ENCODE peak calls at places on chromosomes 4 and X, in six cellular contexts. J is endothelial cell of umbilical vein, A is pancreas, M is psoas muscle, Z is fibroblast of lung, W is IMR-90. Y is an unnamed sample. For H3K4me1 and H3K27me3, the result is how much of the 10 kb centered on the place peaks cover.

GRCh38 chr4:78565971-78566372 is 14.4 kb downstream of the ANXA3 start:
- DNase-seq in J (peak), A (no peak), Z (peak), W (peak), M (no peak), Y (no peak)

GRCh38 chrX:2708016-2708415 is 16.9 kb downstream of the CD99 start:
- DNase-seq in A (no peak), W (no peak), Z (no peak), M (no peak), J (no peak), Y (no peak)

GRCh38 chrX:72238721-72239475 is at the start of gene ERCC6L:
- DNase-seq in W (peak), Z (peak), A (peak), M (peak), J (peak), Y (peak)

GRCh38 chr4:100166297-100167034 is 23.8 kb downstream of the DDIT4L start:
- DNase-seq in A (no peak), W (no peak), M (no peak), J (no peak), Z (no peak), Y (no peak)

GRCh38 chr4:84579410-84579791 is 3.5 kb upstream of the CDS1 start:
- DNase-seq in A (no peak), J (no peak), M (no peak), W (no peak), Z (no peak), Y (no peak)

GRCh38 chr4:5812506-5813229 is 80.2 kb downstream of the CRMP1 start:
- DNase-seq in J (peak), Z (peak), M (no peak), W (peak), A (peak), Y (no peak)

GRCh38 chrX:147699061-147699460 is 212.7 kb upstream of the FMR1 start:
- DNase-seq in W (no peak), M (no peak), A (no peak), Z (no peak), J (no peak), Y (no peak)

GRCh38 chrX:30957753-30958152 is 68.7 kb upstream of the TAB3 start:
- DNase-seq in M (no peak), Z (peak), A (no peak), W (peak), J (no peak), Y (no peak)

GRCh38 chr4:28621541-28621940 is 1760.9 kb downstream of the STIM2 start:
- DNase-seq in J (no peak), M (no peak), Z (peak), W (peak), A (no peak), Y (no peak)

GRCh38 chrX:22109442-22109841 is 77.3 kb downstream of the PHEX start:
- DNase-seq in Z (peak), M (no peak), A (no peak), W (peak), J (no peak), Y (no peak)

GRCh38 chr4:139266208-139266582 is 13.8 kb downstream of the MGARP start:
- DNase-seq in W (no peak), M (no peak), J (no peak), Z (no peak), A (no peak), Y (no peak)

GRCh38 chr4:107036602-107037151 is 564 bp upstream of the DKK2 start:
- DNase-seq in M (no peak), A (no peak), Z (peak), W (no peak), J (peak), Y (no peak)

GRCh38 chrX:151397741-151398070 is 700 bp downstream of the VMA21 start:
- DNase-seq in M (no peak), J (peak), W (no peak), Z (peak), A (no peak), Y (no peak)

GRCh38 chrX:34546366-34546765 is 110.7 kb downstream of the TMEM47 start:
- DNase-seq in Z (no peak), J (no peak), A (no peak), M (no peak), W (no peak), Y (no peak)

GRCh38 chr4:137693641-137694040 is 161.3 kb upstream of the PCDH18 start:
- DNase-seq in Z (no peak), M (no peak), W (peak), J (no peak), A (no peak), Y (no peak)

GRCh38 chrX:45769919-45770582 is 569.4 kb upstream of the DIPK2B start:
- DNase-seq in W (peak), M (peak), Z (peak), J (peak), A (peak), Y (peak)

GRCh38 chr4:85760521-85760920 is 285.6 kb downstream of the ARHGAP24 start:
- DNase-seq in A (no peak), Z (no peak), M (no peak), J (peak), W (no peak), Y (no peak)

GRCh38 chr4:70613182-70613892 is 15.2 kb upstream of the ENAM start:
- DNase-seq in W (no peak), Z (no peak), J (no peak), M (no peak), A (no peak), Y (no peak)

GRCh38 chr4:184477201-184477999 is 3.0 kb upstream of the IRF2 start:
- DNase-seq in A (no peak), Z (no peak), M (no peak), W (no peak), J (no peak), Y (no peak)

GRCh38 chrX:34365482-34365881 is 233.4 kb upstream of the FAM47A start:
- DNase-seq in W (peak), A (no peak), J (peak), Z (no peak), M (no peak), Y (no peak)

GRCh38 chrX:119647552-119648420 is 41.6 kb upstream of the NKRF start:
- DNase-seq in Z (no peak), M (no peak), W (no peak), A (no peak), J (no peak), Y (no peak)

GRCh38 chr4:121370729-121371325 is 10.0 kb downstream of the QRFPR start:
- DNase-seq in A (peak), Z (peak), J (peak), W (peak), M (no peak), Y (no peak)

GRCh38 chr4:124389591-124389990 is 322.9 kb downstream of the ANKRD50 start:
- DNase-seq in W (peak), M (no peak), Z (peak), A (no peak), J (peak), Y (no peak)

GRCh38 chr4:101756181-101756580 is 34.3 kb upstream of the BANK1 start:
- DNase-seq in W (no peak), M (no peak), Z (peak), A (no peak), J (no peak), Y (no peak)

GRCh38 chr4:7195546-7196282 is 3.4 kb downstream of the SORCS2 start:
- DNase-seq in J (no peak), W (no peak), Z (peak), M (no peak), A (no peak), Y (no peak)

GRCh38 chr4:181766061-181766460 is 477.1 kb upstream of the TENM3 start:
- DNase-seq in M (no peak), W (no peak), A (no peak), Z (no peak), J (no peak), Y (no peak)

GRCh38 chr4:79027656-79028055 is 88.4 kb upstream of the PAQR3 start:
- DNase-seq in J (no peak), W (no peak), Z (no peak), M (no peak), A (no peak), Y (no peak)

GRCh38 chr4:54095110-54095800 is 4.7 kb upstream of the GSX2 start:
- DNase-seq in A (no peak), J (no peak), W (no peak), Z (no peak), M (no peak), Y (no peak)

GRCh38 chr4:110364911-110365520 is 110.9 kb upstream of the ENPEP start:
- DNase-seq in M (no peak), A (no peak), Z (peak), W (no peak), J (no peak), Y (no peak)

DNA sequence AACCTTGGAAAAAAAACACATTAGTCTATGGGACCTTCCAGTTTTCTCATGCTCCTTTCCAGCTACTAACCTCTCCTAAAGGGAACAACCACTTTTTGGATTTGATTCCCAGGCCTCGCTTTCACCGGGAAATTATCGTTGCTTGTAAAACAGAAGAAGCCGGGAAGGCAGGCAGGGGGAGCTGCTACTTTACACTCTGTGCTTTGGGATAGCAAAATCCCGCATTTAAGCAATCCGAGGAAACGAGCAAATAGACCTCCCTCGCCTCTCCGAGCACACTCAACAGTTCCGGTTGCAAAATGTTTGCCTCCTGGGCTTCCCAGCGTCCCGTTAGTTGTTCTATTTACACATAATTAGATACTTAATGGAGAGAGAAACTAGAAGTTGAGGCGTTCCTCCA is 1.2 kb downstream of the CD38 start:
- DNase-seq in A (no peak), W (peak), M (peak), Z (peak), J (peak), Y (peak)
- TF ChIP-seq CTCF in A (no peak), W (peak), M (peak), Z (peak), J (peak), Y (peak)

DNA sequence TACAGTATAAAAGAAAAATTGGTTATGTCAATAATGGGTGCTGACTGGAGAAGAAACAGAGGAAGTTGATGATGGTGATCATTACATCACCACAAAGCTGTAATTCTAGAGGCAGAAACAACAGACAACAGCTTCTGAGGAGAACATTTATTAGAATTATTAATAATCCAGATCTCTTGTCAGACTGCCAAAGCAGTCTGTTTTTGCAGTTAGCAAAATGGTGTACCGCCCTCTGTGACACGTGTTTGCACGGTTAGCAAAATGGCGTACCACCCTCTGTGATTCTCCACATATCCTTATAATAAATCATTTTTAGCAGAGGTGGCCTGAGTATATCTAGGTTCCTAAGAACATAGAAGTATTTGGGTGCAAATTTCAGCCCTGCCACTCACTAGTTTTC is 154.0 kb upstream of the TENT5D start:
- DNase-seq in A (no peak), M (no peak), J (no peak), Z (no peak), W (no peak), Y (no peak)
- H3K4me1 ChIP-seq in A (under half), M (under half), J (under half), Z (under half), W (under half), Y (under half)

GRCh38 chrX:69262036-69262905 is 97.0 kb upstream of the PJA1 start:
- DNase-seq in J (no peak), M (no peak), W (peak), Z (peak), A (no peak), Y (peak)
- H3K27me3 ChIP-seq in J (under half), M (under half), W (half or more), Z (under half), A (under half), Y (under half)

GRCh38 chr4:98828801-98829200 is 100.1 kb downstream of the EIF4E start:
- DNase-seq in A (no peak), Z (peak), J (no peak), W (no peak), M (no peak), Y (no peak)
- TF ChIP-seq CTCF in A (no peak), Z (peak), J (no peak), W (no peak), M (no peak), Y (no peak)

GRCh38 chrX:107445146-107445545 is 4.3 kb upstream of the FRMPD3 start:
- DNase-seq in Z (no peak), M (no peak), W (no peak), A (no peak), J (no peak), Y (no peak)
- H3K4me1 ChIP-seq in Z (under half), M (under half), W (under half), A (under half), J (under half), Y (under half)

DNA sequence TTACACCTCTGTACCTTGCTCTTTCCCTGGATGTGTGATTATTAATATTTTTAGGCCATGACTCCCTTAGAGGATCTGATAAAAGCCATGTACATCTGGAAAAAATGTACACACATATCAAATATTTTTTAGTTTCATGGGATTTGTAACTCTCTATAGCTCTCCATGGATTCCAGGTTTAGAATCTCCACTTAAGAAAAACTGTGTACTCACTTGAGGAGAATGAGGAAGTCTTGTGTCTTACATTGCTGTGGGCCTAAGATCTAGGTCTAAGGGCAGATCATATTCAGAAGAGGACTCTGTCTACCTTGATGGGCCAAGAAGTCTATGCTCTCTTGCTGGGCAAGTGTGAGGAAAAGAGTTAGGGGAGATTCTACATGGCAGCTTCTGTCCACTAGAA is 98.0 kb downstream of the RRAGB start:
- DNase-seq in Z (no peak), W (no peak), M (no peak), J (no peak), A (no peak), Y (no peak)
- H3K27me3 ChIP-seq in Z (under half), W (under half), M (under half), J (under half), A (under half), Y (under half)

DNA sequence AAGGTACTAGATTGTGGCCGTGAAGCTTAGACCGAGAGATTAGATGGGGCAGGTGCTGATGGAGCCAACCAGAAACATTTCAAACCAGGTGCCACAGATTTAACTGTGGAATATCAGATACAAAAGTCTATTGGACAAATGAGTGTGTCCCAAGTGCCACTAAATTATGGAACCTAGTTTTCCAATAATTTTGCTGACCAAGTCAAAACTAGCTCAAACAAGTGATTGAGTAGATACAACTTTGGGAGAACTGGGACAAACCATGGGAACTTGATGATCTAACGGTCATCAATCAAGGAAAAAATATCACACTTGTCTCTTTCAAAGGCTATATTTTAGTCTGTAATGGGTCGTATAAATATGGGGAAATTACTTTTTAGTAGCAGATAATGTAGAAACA is 562.9 kb downstream of the KCNIP4 start:
- DNase-seq in Z (no peak), M (no peak), J (no peak), W (no peak), A (no peak), Y (no peak)
- TF ChIP-seq CTCF in Z (no peak), M (no peak), J (no peak), W (no peak), A (no peak), Y (no peak)

DNA sequence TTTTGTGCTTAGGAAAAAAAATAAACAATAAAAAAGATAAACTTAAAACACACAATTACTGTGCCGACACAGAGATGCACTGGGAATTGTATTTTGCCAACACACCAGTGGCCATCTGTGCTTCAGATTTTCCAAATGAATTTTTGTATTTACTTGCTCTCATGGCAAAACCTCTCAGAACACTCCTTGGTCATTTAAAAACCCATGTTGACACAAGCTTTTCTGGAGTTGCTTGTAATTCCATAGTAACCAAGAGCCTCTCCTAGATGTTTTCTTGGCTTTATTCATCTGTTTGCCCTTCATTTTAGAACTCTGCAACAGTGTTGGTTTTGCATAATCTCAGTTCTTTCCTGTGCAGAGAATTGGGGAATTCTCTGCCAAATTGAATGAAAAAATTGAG is 301.5 kb upstream of the CTSO start:
- DNase-seq in J (no peak), A (no peak), W (no peak), Z (no peak), M (no peak), Y (no peak)
- H3K4me1 ChIP-seq in J (under half), A (under half), W (under half), Z (under half), M (under half), Y (under half)

DNA sequence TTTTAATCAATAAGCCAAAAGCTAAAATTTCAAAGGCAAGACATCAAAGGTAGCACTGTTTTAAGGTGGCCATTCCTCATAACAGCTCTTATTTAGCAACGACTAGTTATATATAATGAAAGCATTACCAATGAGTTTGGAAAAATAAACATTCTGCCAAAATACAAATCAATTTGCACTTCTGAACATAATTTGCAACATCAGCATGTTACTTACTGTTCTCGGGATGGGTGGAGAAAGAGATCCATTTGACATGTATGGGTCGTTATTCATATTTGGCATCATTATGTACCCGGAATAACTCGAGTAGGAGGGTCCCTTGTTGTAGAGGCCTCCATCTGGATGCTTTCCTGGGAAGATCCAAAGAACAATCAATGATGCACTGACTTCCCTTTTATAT is 5.4 kb downstream of the LEF1 start:
- DNase-seq in W (no peak), M (no peak), Z (no peak), J (no peak), A (no peak), Y (no peak)
- H3K27me3 ChIP-seq in W (under half), M (under half), Z (under half), J (under half), A (under half), Y (half or more)

Y was measured in upper lobe of right lung.